ENCODE peak calls at places on chromosome 14, in nine cellular contexts. H is activated gamma-delta T cell; G is uterus; C is CD8-positive, alpha-beta T cell; K is cardiac fibroblast; L is cardiac muscle cell; X is A172; O is Kasumi-1; S is hepatocyte. J is an unnamed sample.

GRCh38 chr14:31428011-31428410 is 7.7 kb upstream of the HEATR5A start:
- DNase-seq in H (no peak), G (no peak), C (no peak), K (no peak), L (no peak), X (no peak), O (no peak), S (no peak), J (no peak)

GRCh38 chr14:104151028-104151385 is 12.6 kb downstream of the KIF26A start:
- DNase-seq in H (no peak), G (no peak), C (no peak), K (no peak), L (no peak), X (no peak), O (no peak), S (no peak), J (no peak)

GRCh38 chr14:73759183-73759713 is 45.1 kb upstream of the PNMA1 start:
- DNase-seq in H (peak; percentile 44), G (peak; percentile 81), C (peak; percentile 59), K (peak; percentile 81), L (peak; percentile 78), X (no peak), O (no peak), S (peak; percentile 85), J (peak; percentile 44)

GRCh38 chr14:92665699-92666110 is 82.7 kb downstream of the LGMN start:
- DNase-seq in H (no peak), G (no peak), C (no peak), K (no peak), L (no peak), X (no peak), O (peak; percentile 90), S (no peak), J (no peak)

GRCh38 chr14:92922883-92923743 is at the start of gene CHGA:
- DNase-seq in H (no peak), G (peak; percentile 31), C (peak; percentile 55), K (peak; percentile 54), L (peak; percentile 55), X (no peak), O (peak; percentile 4), S (peak; percentile 86), J (no peak)

GRCh38 chr14:50063876-50064420 is 52.4 kb downstream of the VCPKMT start:
- DNase-seq in H (no peak), G (no peak), C (no peak), K (no peak), L (no peak), X (no peak), O (no peak), S (no peak), J (no peak)

GRCh38 chr14:95876769-95877490 is at the start of gene TUNAR:
- DNase-seq in H (no peak), G (no peak), C (no peak), K (no peak), L (no peak), X (no peak), O (no peak), S (no peak), J (no peak)

GRCh38 chr14:43548368-43548767 is 958.7 kb downstream of the FSCB start:
- DNase-seq in H (no peak), G (no peak), C (no peak), K (no peak), L (no peak), X (no peak), O (no peak), S (no peak), J (no peak)

GRCh38 chr14:55914771-55915170 is 203.4 kb upstream of the PELI2 start:
- DNase-seq in H (no peak), G (no peak), C (no peak), K (peak; percentile 10), L (peak; percentile 33), X (no peak), O (no peak), S (no peak), J (no peak)

GRCh38 chr14:52906141-52906601 is 44.7 kb downstream of the FERMT2 start:
- DNase-seq in H (no peak), G (no peak), C (no peak), K (peak; percentile 76), L (peak; percentile 72), X (peak; percentile 69), O (no peak), S (no peak), J (no peak)

GRCh38 chr14:91919814-91920213 is 27.7 kb downstream of the FBLN5 start:
- DNase-seq in H (no peak), G (peak; percentile 43), C (no peak), K (peak; percentile 74), L (peak; percentile 57), X (no peak), O (no peak), S (no peak), J (no peak)

GRCh38 chr14:77064535-77065178 is 33.4 kb upstream of the CIPC start:
- DNase-seq in H (no peak), G (no peak), C (no peak), K (no peak), L (no peak), X (no peak), O (no peak), S (no peak), J (no peak)

GRCh38 chr14:61502459-61503093 is 181.2 kb downstream of the PRKCH start:
- DNase-seq in H (no peak), G (no peak), C (no peak), K (no peak), L (peak; percentile 54), X (peak; percentile 32), O (no peak), S (no peak), J (no peak)

GRCh38 chr14:90551070-90551704 is 154.4 kb downstream of the CALM1 start:
- DNase-seq in H (no peak), G (no peak), C (no peak), K (peak; percentile 16), L (peak; percentile 12), X (no peak), O (no peak), S (no peak), J (no peak)

GRCh38 chr14:87434680-87435079 is 558.3 kb downstream of the GALC start:
- DNase-seq in H (no peak), G (no peak), C (no peak), K (no peak), L (no peak), X (no peak), O (no peak), S (no peak), J (no peak)

GRCh38 chr14:61695695-61696527 is 598 bp downstream of the HIF1A start:
- DNase-seq in H (peak; percentile 44), G (peak; percentile 41), C (peak; percentile 34), K (peak; percentile 82), L (peak; percentile 85), X (peak; percentile 32), O (peak; percentile 41), S (peak; percentile 81), J (peak; percentile 78)

GRCh38 chr14:103418508-103418818 is 33.2 kb downstream of the MARK3 start:
- DNase-seq in H (no peak), G (no peak), C (no peak), K (peak; percentile 76), L (peak; percentile 86), X (peak; percentile 5), O (peak; percentile 88), S (peak; percentile 45), J (peak; percentile 17)

GRCh38 chr14:68468437-68469207 is 324.2 kb downstream of the ZFP36L1 start:
- DNase-seq in H (no peak), G (no peak), C (peak; percentile 14), K (peak; percentile 56), L (peak; percentile 67), X (peak; percentile 86), O (no peak), S (peak; percentile 66), J (no peak)

GRCh38 chr14:97977711-97978261 is 1180.6 kb downstream of the VRK1 start:
- DNase-seq in H (peak; percentile 45), G (peak; percentile 86), C (peak; percentile 75), K (peak; percentile 5), L (peak; percentile 6), X (no peak), O (no peak), S (peak; percentile 57), J (peak; percentile 64)

GRCh38 chr14:104431929-104432541 is 147.5 kb upstream of the C14orf180 start:
- DNase-seq in H (no peak), G (no peak), C (no peak), K (no peak), L (no peak), X (no peak), O (no peak), S (no peak), J (no peak)

GRCh38 chr14:23321572-23322547 is 603 bp downstream of the PABPN1 start:
- DNase-seq in H (no peak), G (no peak), C (peak; percentile 52), K (peak; percentile 49), L (peak; percentile 59), X (peak; percentile 6), O (peak; percentile 32), S (peak; percentile 66), J (peak; percentile 59)

GRCh38 chr14:99522457-99522891 is 41.3 kb downstream of the CCNK start:
- DNase-seq in H (no peak), G (peak; percentile 63), C (no peak), K (peak; percentile 46), L (peak; percentile 56), X (peak; percentile 71), O (peak; percentile 57), S (peak; percentile 81), J (peak; percentile 24)

GRCh38 chr14:106294324-106294723 is 767.9 kb downstream of the TMEM121 start:
- DNase-seq in H (no peak), G (no peak), C (no peak), K (no peak), L (no peak), X (no peak), O (no peak), S (no peak), J (no peak)

GRCh38 chr14:34843011-34843554 is 32.1 kb downstream of the BAZ1A start:
- DNase-seq in H (no peak), G (no peak), C (no peak), K (peak; percentile 69), L (peak; percentile 64), X (peak; percentile 74), O (peak; percentile 54), S (no peak), J (no peak)

GRCh38 chr14:78638926-78639325 is 468.8 kb downstream of the NRXN3 start:
- DNase-seq in H (no peak), G (no peak), C (no peak), K (no peak), L (no peak), X (no peak), O (no peak), S (no peak), J (no peak)

GRCh38 chr14:93381644-93382043 is 34.7 kb downstream of the COX8C start:
- DNase-seq in H (no peak), G (no peak), C (no peak), K (no peak), L (no peak), X (no peak), O (no peak), S (peak; percentile 15), J (no peak)

GRCh38 chr14:68637106-68638021 is 155.5 kb downstream of the ZFP36L1 start:
- DNase-seq in H (no peak), G (peak; percentile 59), C (no peak), K (peak; percentile 82), L (peak; percentile 87), X (no peak), O (no peak), S (no peak), J (no peak)